ENCODE peak calls at places on chromosomes 13 and 19, in eight cellular contexts. N is activated CD4-positive, alpha-beta T cell treated with anti-CD3 and anti-CD28 coated beads, Interleukin-2, amount 50 U/mL, for 1 hour; Q is EH; W is hypothalamus; R is choroid plexus epithelial cell; B is left ventricle myocardium inferior; P is aorta; K is GM06990. F is an unnamed sample.

GRCh38 chr13:31982540-31982939 is 49.0 kb upstream of the FRY start:
- DNase-seq in N (no peak), Q (peak), W (no peak), R (peak), B (peak), P (peak), K (no peak), F (peak)

GRCh38 chr19:16143399-16144215 is at the start of gene HSH2D:
- DNase-seq in N (peak), Q (no peak), W (no peak), R (no peak), B (peak), P (peak), K (peak), F (no peak)

GRCh38 chr19:34263745-34264237 is 9.4 kb downstream of the GARRE1 start:
- DNase-seq in N (no peak), Q (no peak), W (no peak), R (no peak), B (no peak), P (no peak), K (no peak), F (no peak)

GRCh38 chr13:74556002-74556551 is 421.9 kb upstream of the KLF12 start:
- DNase-seq in N (no peak), Q (no peak), W (no peak), R (no peak), B (no peak), P (no peak), K (no peak), F (no peak)

GRCh38 chr19:52638601-52639000 is 446 bp upstream of the ZNF83 start:
- DNase-seq in N (no peak), Q (no peak), W (no peak), R (no peak), B (peak), P (peak), K (no peak), F (peak)

GRCh38 chr13:114164681-114165429 is 14.2 kb upstream of the CFAP97D2 start:
- DNase-seq in N (no peak), Q (no peak), W (no peak), R (no peak), B (no peak), P (no peak), K (no peak), F (no peak)

GRCh38 chr13:84844473-84844872 is 954.7 kb downstream of the SLITRK6 start:
- DNase-seq in N (no peak), Q (peak), W (no peak), R (peak), B (no peak), P (no peak), K (no peak), F (no peak)

GRCh38 chr19:27922970-27923369 is 1290.0 kb downstream of the UQCRFS1 start:
- DNase-seq in N (no peak), Q (no peak), W (no peak), R (no peak), B (no peak), P (no peak), K (no peak), F (no peak)

GRCh38 chr13:40430234-40430633 is 236.2 kb downstream of the FOXO1 start:
- DNase-seq in N (no peak), Q (no peak), W (no peak), R (no peak), B (no peak), P (no peak), K (no peak), F (no peak)

GRCh38 chr13:99265823-99266426 is 7.7 kb upstream of the GPR18 start:
- DNase-seq in N (no peak), Q (peak), W (no peak), R (peak), B (no peak), P (no peak), K (no peak), F (peak)

GRCh38 chr13:57631607-57632275 is at the start of gene PCDH17:
- DNase-seq in N (no peak), Q (peak), W (peak), R (peak), B (peak), P (peak), K (no peak), F (no peak)

GRCh38 chr19:19460258-19460731 is 54.8 kb downstream of the GATAD2A start:
- DNase-seq in N (peak), Q (no peak), W (no peak), R (no peak), B (no peak), P (no peak), K (peak), F (peak)

GRCh38 chr19:35868172-35868822 is at the start of gene APLP1:
- DNase-seq in N (peak), Q (peak), W (peak), R (no peak), B (peak), P (peak), K (peak), F (no peak)

GRCh38 chr13:112968380-112968909 is 569 bp upstream of the MCF2L start:
- DNase-seq in N (peak), Q (no peak), W (no peak), R (no peak), B (peak), P (peak), K (no peak), F (no peak)

GRCh38 chr13:53501387-53501786 is 472.8 kb downstream of the OLFM4 start:
- DNase-seq in N (no peak), Q (no peak), W (no peak), R (no peak), B (no peak), P (no peak), K (peak), F (no peak)

GRCh38 chr13:85710545-85710944 is 88.7 kb downstream of the SLITRK6 start:
- DNase-seq in N (no peak), Q (no peak), W (no peak), R (no peak), B (no peak), P (no peak), K (no peak), F (no peak)

GRCh38 chr19:31140717-31141116 is 208.5 kb downstream of the TSHZ3 start:
- DNase-seq in N (no peak), Q (peak), W (no peak), R (peak), B (no peak), P (no peak), K (no peak), F (peak)

GRCh38 chr13:85503797-85504196 is 295.4 kb downstream of the SLITRK6 start:
- DNase-seq in N (no peak), Q (peak), W (no peak), R (peak), B (no peak), P (no peak), K (no peak), F (peak)